ENCODE peak calls at places on chromosome 11, in four cellular contexts. T, M, Y and C are unnamed samples.

GRCh38 chr11:113473983-113474361 is 1.2 kb downstream of the DRD2 start:
- DNase-seq in T (no peak), M (no peak), Y (no peak), C (no peak)

GRCh38 chr11:11813288-11813962 is 28.3 kb upstream of the USP47 start:
- DNase-seq in T (no peak), M (no peak), Y (no peak), C (no peak)

GRCh38 chr11:112627588-112628045 is 333.6 kb upstream of the NCAM1 start:
- DNase-seq in T (no peak), M (no peak), Y (no peak), C (peak; percentile 83)

GRCh38 chr11:33133761-33134160 is 27.5 kb downstream of the CSTF3 start:
- DNase-seq in T (no peak), M (no peak), Y (no peak), C (no peak)

GRCh38 chr11:93279911-93280347 is 50.6 kb upstream of the DEUP1 start:
- DNase-seq in T (no peak), M (no peak), Y (no peak), C (peak; percentile 43)

GRCh38 chr11:46553746-46554204 is 40.0 kb downstream of the AMBRA1 start:
- DNase-seq in T (no peak), M (no peak), Y (no peak), C (no peak)

GRCh38 chr11:118653684-118654390 is 25.6 kb downstream of the TREH start:
- DNase-seq in T (no peak), M (no peak), Y (no peak), C (no peak)

GRCh38 chr11:114081641-114082414 is 22.3 kb downstream of the ZBTB16 start:
- DNase-seq in T (no peak), M (no peak), Y (no peak), C (no peak)

GRCh38 chr11:114346709-114347141 is 50.5 kb downstream of the NNMT start:
- DNase-seq in T (no peak), M (no peak), Y (peak; percentile 31), C (no peak)

GRCh38 chr11:28274216-28274615 is 166.0 kb downstream of the METTL15 start:
- DNase-seq in T (no peak), M (no peak), Y (no peak), C (no peak)

GRCh38 chr11:134369656-134370525 is 38.1 kb downstream of the GLB1L2 start:
- DNase-seq in T (no peak), M (peak; percentile 34), Y (no peak), C (no peak)

GRCh38 chr11:111046291-111046690 is 199.2 kb upstream of the POU2AF2 start:
- DNase-seq in T (no peak), M (no peak), Y (no peak), C (no peak)

GRCh38 chr11:57432714-57433163 is 5.8 kb upstream of the SLC43A3 start:
- DNase-seq in T (no peak), M (no peak), Y (no peak), C (no peak)

GRCh38 chr11:112162761-112163669 is 879 bp downstream of the IL18 start:
- DNase-seq in T (no peak), M (peak; percentile 67), Y (no peak), C (no peak)

GRCh38 chr11:63614136-63614664 is at the start of gene PLAAT3:
- DNase-seq in T (peak; percentile 66), M (no peak), Y (peak; percentile 19), C (peak; percentile 64)

GRCh38 chr11:507727-508515 is 879 bp upstream of the RNH1 start:
- DNase-seq in T (no peak), M (no peak), Y (no peak), C (no peak)

GRCh38 chr11:45361551-45361950 is 75.4 kb upstream of the SYT13 start:
- DNase-seq in T (no peak), M (no peak), Y (no peak), C (no peak)

GRCh38 chr11:19243601-19244000 is 2.9 kb upstream of the E2F8 start:
- DNase-seq in T (no peak), M (no peak), Y (no peak), C (no peak)

GRCh38 chr11:22566293-22566692 is 59.3 kb downstream of the FANCF start:
- DNase-seq in T (no peak), M (no peak), Y (no peak), C (no peak)

GRCh38 chr11:108224366-108224765 is 1.5 kb downstream of the ATM start:
- DNase-seq in T (no peak), M (no peak), Y (no peak), C (no peak)

GRCh38 chr11:76455331-76455730 is 10.5 kb downstream of the EMSY start:
- DNase-seq in T (no peak), M (no peak), Y (no peak), C (no peak)

GRCh38 chr11:130261546-130261945 is 53.2 kb downstream of the ZBTB44 start:
- DNase-seq in T (no peak), M (no peak), Y (no peak), C (no peak)

GRCh38 chr11:134040386-134041297 is 28.2 kb upstream of the JAM3 start:
- DNase-seq in T (no peak), M (no peak), Y (no peak), C (no peak)

GRCh38 chr11:64101461-64101860 is 64.5 kb downstream of the MACROD1 start:
- DNase-seq in T (no peak), M (no peak), Y (no peak), C (no peak)

GRCh38 chr11:60952742-60953170 is 780 bp upstream of the SLC15A3 start:
- DNase-seq in T (no peak), M (no peak), Y (no peak), C (no peak)